ENCODE peak calls at places on chromosomes 7 and 10, in nine cellular contexts. K is fibroblast of pulmonary artery, E is bronchial epithelial cell, F is thyroid gland, W is epithelial cell of esophagus, Y is AG04450, Q is A549, U is BJ, D is uterus. T is an unnamed sample.

GRCh38 chr7:21251166-21251806 is 176.6 kb upstream of the SP4 start:
- DNase-seq in W (no peak), Y (no peak), Q (no peak), U (no peak), D (no peak), K (no peak), E (no peak), F (no peak), T (no peak)

GRCh38 chr7:41476117-41476803 is 226.6 kb downstream of the INHBA start:
- DNase-seq in Q (no peak), D (no peak), U (no peak), K (no peak), Y (no peak), E (no peak), F (no peak), W (no peak), T (no peak)

GRCh38 chr10:111207525-111207924 is 130.7 kb downstream of the ADRA2A start:
- DNase-seq in Q (no peak), D (no peak), F (no peak), E (no peak), K (no peak), U (no peak), W (no peak), Y (no peak), T (no peak)

GRCh38 chr7:46391215-46391614 is 470.1 kb upstream of the IGFBP3 start:
- DNase-seq in W (no peak), D (peak; percentile 52), K (no peak), Q (no peak), Y (no peak), E (no peak), U (peak; percentile 75), F (no peak), T (no peak)

GRCh38 chr10:34811968-34812514 is 3.1 kb downstream of the PARD3 start:
- DNase-seq in K (peak; percentile 56), W (no peak), E (no peak), U (no peak), Q (no peak), D (no peak), Y (no peak), F (no peak), T (peak; percentile 28)

GRCh38 chr7:106384373-106384772 is 99.6 kb upstream of the NAMPT start:
- DNase-seq in Q (no peak), U (no peak), Y (no peak), E (peak; percentile 33), D (no peak), W (peak; percentile 40), K (no peak), F (no peak), T (no peak)

GRCh38 chr7:157425137-157425731 is 88.4 kb downstream of the DNAJB6 start:
- DNase-seq in Q (no peak), E (no peak), D (no peak), F (no peak), U (no peak), Y (no peak), W (no peak), K (no peak), T (no peak)

GRCh38 chr7:106515321-106515720 is 145.6 kb downstream of the CCDC71L start:
- DNase-seq in F (no peak), U (no peak), K (peak; percentile 43), Y (no peak), W (no peak), D (no peak), E (no peak), Q (no peak), T (no peak)

GRCh38 chr10:90788987-90789386 is 68.9 kb downstream of the HTR7 start:
- DNase-seq in Q (no peak), Y (no peak), F (no peak), W (no peak), E (no peak), D (no peak), K (no peak), U (no peak), T (no peak)

GRCh38 chr10:30070001-30070759 is 10.8 kb upstream of the JCAD start:
- DNase-seq in K (peak; percentile 72), Y (no peak), W (no peak), Q (no peak), U (peak; percentile 56), D (no peak), E (no peak), F (no peak), T (no peak)

GRCh38 chr7:47730135-47730534 is 148.2 kb upstream of the TNS3 start:
- DNase-seq in W (no peak), Y (no peak), F (no peak), K (peak; percentile 36), E (no peak), Q (no peak), U (no peak), D (no peak), T (no peak)

GRCh38 chr7:25781704-25782103 is 370.3 kb upstream of the NFE2L3 start:
- DNase-seq in Y (no peak), K (no peak), F (no peak), D (no peak), W (no peak), U (no peak), Q (no peak), E (no peak), T (no peak)

GRCh38 chr10:17290226-17290625 is 62.2 kb downstream of the VIM start:
- DNase-seq in E (peak; percentile 53), Q (no peak), D (no peak), Y (no peak), W (peak; percentile 66), K (peak; percentile 29), U (no peak), F (no peak), T (no peak)

GRCh38 chr10:114623661-114624294 is 34.3 kb downstream of the ABLIM1 start:
- DNase-seq in U (peak; percentile 69), E (peak; percentile 84), Y (peak; percentile 65), K (peak; percentile 78), D (no peak), W (peak; percentile 79), Q (peak; percentile 66), F (peak; percentile 62), T (peak; percentile 96)

GRCh38 chr10:59905066-59905734 is 1.2 kb downstream of the CCDC6 start:
- DNase-seq in F (peak; percentile 60), D (peak; percentile 47), K (peak; percentile 23), W (no peak), Y (no peak), E (peak; percentile 31), Q (no peak), U (no peak), T (no peak)

GRCh38 chr7:136009488-136010079 is 32.4 kb upstream of the MTPN start:
- DNase-seq in W (peak; percentile 60), Y (peak; percentile 13), D (no peak), U (no peak), K (peak; percentile 70), F (no peak), E (peak; percentile 42), Q (peak; percentile 15), T (peak; percentile 46)
- TF ChIP-seq CTCF in W (peak; percentile 53), Y (peak; percentile 70), D (peak; percentile 73), U (peak; percentile 56), K (peak; percentile 58), F (peak; percentile 61), E (peak; percentile 34), Q (peak; percentile 84), T (peak; percentile 31)

DNA sequence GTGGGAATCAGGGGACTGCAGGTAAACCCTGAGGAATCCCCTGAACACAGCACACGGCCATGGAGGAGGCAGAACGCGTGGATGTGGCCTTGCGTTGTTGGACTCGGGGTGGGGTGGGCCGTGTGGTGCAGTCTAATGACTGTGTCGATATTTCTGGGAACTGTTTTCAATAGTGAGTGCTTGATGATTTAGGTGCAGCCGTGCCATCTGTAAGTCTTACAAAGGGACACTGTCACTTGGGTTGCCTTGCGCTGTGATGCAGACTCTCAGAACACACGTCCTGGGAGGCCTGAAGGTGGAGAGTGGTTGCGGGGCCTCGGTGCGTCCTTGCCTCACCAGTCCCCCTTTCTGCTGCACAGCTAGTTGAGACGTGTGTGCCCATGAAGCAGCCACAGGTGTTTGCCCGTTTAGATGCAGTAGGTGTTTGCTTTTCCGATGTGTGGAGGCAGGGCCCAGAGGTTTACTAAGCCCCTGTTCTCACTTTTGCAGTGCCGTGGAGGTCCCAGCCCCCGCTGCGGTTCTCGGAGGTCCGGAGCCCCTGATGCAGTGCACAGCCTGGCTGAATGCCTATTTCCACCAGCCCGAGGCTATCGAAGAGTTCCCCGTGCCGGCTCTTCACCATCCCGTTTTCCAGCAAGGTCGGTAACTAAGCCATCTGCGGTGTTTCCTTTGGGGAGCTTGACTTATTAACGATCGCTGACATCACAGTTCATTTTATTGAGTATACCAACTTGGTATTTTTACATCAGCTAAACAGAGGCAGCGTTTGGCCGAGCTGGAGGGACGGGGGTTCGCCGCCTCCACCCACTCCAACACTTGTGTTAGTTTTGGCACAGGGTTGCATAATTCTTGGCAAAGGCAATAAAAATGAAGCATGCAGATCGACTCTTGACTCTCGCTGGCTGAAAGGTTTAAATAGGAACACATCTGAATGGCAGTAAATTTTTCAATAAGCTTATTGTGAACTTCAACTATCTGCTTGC is 240.7 kb downstream of the MGMT start:
- DNase-seq in W (no peak), F (peak; percentile 30), D (no peak), U (no peak), K (peak; percentile 59), Y (peak; percentile 7), E (no peak), Q (no peak), T (peak; percentile 13)
- H3K4me3 ChIP-seq in W (no peak overlapping the region), F (no peak overlapping the region), D (no peak overlapping the region), U (no peak overlapping the region), K (no peak overlapping the region), Y (no peak overlapping the region), E (no peak overlapping the region), Q (no peak overlapping the region), T (no peak overlapping the region)

DNA sequence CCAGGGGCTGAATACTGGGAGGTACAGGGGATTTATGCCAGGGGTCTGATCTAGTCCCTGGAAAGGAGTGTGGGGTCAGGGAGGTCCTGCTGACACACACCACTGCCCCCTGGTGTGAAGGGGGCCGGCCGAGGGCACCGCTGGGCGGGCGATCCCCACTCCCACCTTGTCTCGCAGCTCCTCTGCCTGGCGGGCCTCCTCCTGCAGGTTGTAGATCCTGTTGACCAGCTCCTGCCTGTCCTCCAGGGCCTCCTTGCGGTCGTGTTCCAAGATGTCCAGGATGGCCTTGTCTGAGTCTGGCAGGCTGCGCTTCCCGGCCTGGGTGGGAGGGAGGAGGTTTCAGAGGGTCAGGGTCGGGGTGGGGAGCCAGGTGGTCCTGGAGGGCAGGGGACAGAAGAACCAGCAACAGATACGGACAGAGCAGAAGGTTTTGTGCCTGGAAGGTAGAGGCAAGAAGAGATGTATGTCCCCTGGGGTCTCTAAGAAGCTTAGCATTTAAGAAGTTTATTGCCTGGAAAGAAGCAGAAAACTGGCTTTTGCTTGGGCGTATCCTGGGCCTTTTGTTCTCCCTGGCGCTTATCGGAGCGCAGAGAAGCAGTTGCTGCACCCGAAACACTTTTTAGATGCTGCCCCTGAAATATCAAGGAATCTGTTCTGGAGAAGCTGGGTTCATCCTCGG is 94.5 kb upstream of the GNA12 start:
- DNase-seq in D (no peak), U (no peak), W (no peak), K (no peak), F (no peak), Q (no peak), Y (no peak), E (no peak), T (no peak)
- TF ChIP-seq CTCF in D (no peak), U (no peak), W (no peak), K (no peak), F (no peak), Q (no peak), Y (no peak), E (no peak), T (no peak)

DNA sequence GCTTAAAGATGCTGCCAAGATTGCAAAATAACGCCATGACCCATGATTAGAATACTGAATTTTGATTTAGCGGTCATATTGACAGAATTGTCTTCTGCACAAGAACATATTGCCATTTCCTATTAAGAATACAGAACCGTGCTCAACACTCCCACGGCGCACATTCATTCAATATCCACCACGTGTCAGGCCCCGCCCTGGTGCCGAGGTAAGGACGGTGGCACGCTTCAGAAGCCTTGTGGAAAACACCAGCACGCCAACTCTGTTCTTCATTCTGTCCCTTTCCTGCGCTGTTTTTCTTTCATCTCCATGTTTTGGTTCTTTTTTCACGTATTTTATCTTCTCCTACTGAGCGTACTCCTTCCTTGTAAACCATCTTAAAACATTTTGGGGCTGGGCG is 189.3 kb downstream of the ZMYND11 start:
- DNase-seq in E (no peak), U (no peak), Q (no peak), F (no peak), Y (no peak), W (no peak), K (no peak), D (no peak), T (no peak)
- H3K4me3 ChIP-seq in E (no peak overlapping the region), U (no peak overlapping the region), Q (no peak overlapping the region), F (no peak overlapping the region), Y (no peak overlapping the region), W (no peak overlapping the region), K (no peak overlapping the region), D (no peak overlapping the region), T (no peak overlapping the region)

T was measured in astrocyte of the cerebellum.